ENCODE peak calls at places on chromosomes 3 and 15, in ten cellular contexts. I, C, L, G, N, P, T, V, H and X are unnamed samples.

GRCh38 chr15:76904461-76905012 is 603 bp downstream of the SCAPER start:
- DNase-seq in N (peak), L (no peak), G (no peak), I (no peak), V (peak), H (peak), C (no peak), P (peak), T (peak), X (peak)

GRCh38 chr3:48371651-48372376 is at the start of gene FBXW12:
- DNase-seq in L (no peak), H (no peak), N (no peak), I (no peak), P (no peak), V (no peak), G (no peak), T (no peak), C (no peak), X (no peak)

GRCh38 chr3:195834675-195835583 is 23.2 kb upstream of the MUC4 start:
- DNase-seq in G (no peak), L (no peak), P (no peak), V (no peak), C (no peak), T (no peak), N (no peak), H (no peak), I (no peak), X (no peak)

GRCh38 chr15:31557899-31558298 is 231.3 kb downstream of the KLF13 start:
- DNase-seq in C (no peak), H (no peak), V (no peak), I (no peak), P (no peak), T (no peak), G (no peak), L (no peak), N (no peak), X (no peak)

GRCh38 chr3:165523801-165524200 is 313.4 kb downstream of the BCHE start:
- DNase-seq in V (no peak), G (no peak), P (no peak), N (no peak), C (no peak), H (no peak), I (no peak), L (no peak), T (no peak), X (no peak)

GRCh38 chr3:186694288-186695032 is 22.7 kb upstream of the KNG1 start:
- DNase-seq in L (no peak), V (no peak), C (no peak), P (no peak), I (no peak), G (no peak), H (no peak), T (no peak), N (no peak), X (no peak)

GRCh38 chr15:80996247-80996646 is 4.5 kb upstream of the TLNRD1 start:
- DNase-seq in P (no peak), H (peak), G (no peak), C (no peak), N (no peak), V (no peak), L (no peak), T (no peak), I (no peak), X (no peak)

GRCh38 chr3:16476636-16477035 is 36.9 kb downstream of the RFTN1 start:
- DNase-seq in C (no peak), P (no peak), L (no peak), G (no peak), I (peak), H (no peak), V (no peak), T (peak), N (peak), X (no peak)

GRCh38 chr15:99613887-99614642 is 48.3 kb downstream of the MEF2A start:
- DNase-seq in V (no peak), I (no peak), N (no peak), L (no peak), T (no peak), P (no peak), C (no peak), G (no peak), H (no peak), X (no peak)

GRCh38 chr3:116064646-116065045 is 380.6 kb downstream of the LSAMP start:
- DNase-seq in P (no peak), T (no peak), V (no peak), G (no peak), L (no peak), I (no peak), N (peak), C (no peak), H (no peak), X (no peak)

GRCh38 chr3:171055336-171056178 is 29.0 kb upstream of the SLC2A2 start:
- DNase-seq in P (no peak), H (no peak), G (no peak), T (peak), N (no peak), L (no peak), C (no peak), V (no peak), I (no peak), X (no peak)

GRCh38 chr3:54698059-54698458 is 229.8 kb downstream of the LRTM1 start:
- DNase-seq in T (no peak), P (no peak), N (no peak), L (no peak), G (no peak), C (no peak), V (no peak), I (no peak), H (no peak), X (no peak)

GRCh38 chr3:160893207-160893606 is 137.2 kb downstream of the PPM1L start:
- DNase-seq in T (no peak), I (no peak), P (no peak), H (no peak), L (no peak), G (no peak), V (no peak), N (no peak), C (no peak), X (no peak)

GRCh38 chr3:37594873-37595783 is 266.6 kb upstream of the CTDSPL start:
- DNase-seq in T (no peak), I (no peak), C (no peak), H (no peak), N (no peak), V (no peak), P (no peak), G (no peak), L (no peak), X (no peak)

GRCh38 chr3:184382326-184383032 is 2.6 kb downstream of the CHRD start:
- DNase-seq in G (no peak), V (no peak), N (no peak), L (no peak), H (no peak), C (no peak), I (no peak), P (no peak), T (no peak), X (no peak)

GRCh38 chr3:57006048-57006709 is 54.3 kb upstream of the SPATA12 start:
- DNase-seq in C (no peak), I (no peak), V (no peak), G (no peak), H (no peak), P (no peak), L (no peak), T (no peak), N (no peak), X (no peak)